ENCODE peak calls at places on chromosomes 7 and 10, in seven cellular contexts. One of them, this sample, is unnamed.

GRCh38 chr10:71530781-71531180 is 134.1 kb downstream of the CDH23 start:
- DNase-seq in heart right ventricle: no peak
- DNase-seq in choroid plexus epithelial cell: no peak
- DNase-seq in Caco-2: no peak
- DNase-seq in AG09319: no peak
- DNase-seq in fibroblast of mammary gland: no peak
- DNase-seq in neural progenitor cell: no peak
- DNase-seq in this sample: no peak

GRCh38 chr7:11317766-11318165 is 344.1 kb downstream of the PHF14 start:
- DNase-seq in choroid plexus epithelial cell: no peak
- DNase-seq in neural progenitor cell: no peak
- DNase-seq in AG09319: no peak
- DNase-seq in heart right ventricle: no peak
- DNase-seq in fibroblast of mammary gland: no peak
- DNase-seq in Caco-2: no peak
- DNase-seq in this sample: no peak

GRCh38 chr10:19325581-19325980 is 277.0 kb downstream of the MALRD1 start:
- DNase-seq in Caco-2: no peak
- DNase-seq in AG09319: no peak
- DNase-seq in neural progenitor cell: no peak
- DNase-seq in choroid plexus epithelial cell: peak; percentile 31
- DNase-seq in heart right ventricle: no peak
- DNase-seq in fibroblast of mammary gland: no peak
- DNase-seq in this sample: no peak

GRCh38 chr10:29804025-29804852 is 169.5 kb upstream of the SVIL start:
- DNase-seq in fibroblast of mammary gland: peak; percentile 94
- DNase-seq in neural progenitor cell: no peak
- DNase-seq in Caco-2: no peak
- DNase-seq in heart right ventricle: no peak
- DNase-seq in AG09319: peak; percentile 42
- DNase-seq in choroid plexus epithelial cell: peak; percentile 79
- DNase-seq in this sample: no peak

GRCh38 chr7:116628971-116629586 is 42.9 kb upstream of the MET start:
- DNase-seq in fibroblast of mammary gland: peak; percentile 47
- DNase-seq in neural progenitor cell: no peak
- DNase-seq in AG09319: no peak
- DNase-seq in choroid plexus epithelial cell: peak; percentile 50
- DNase-seq in Caco-2: no peak
- DNase-seq in heart right ventricle: no peak
- DNase-seq in this sample: no peak

GRCh38 chr7:13055732-13056369 is 368.4 kb downstream of the ARL4A start:
- DNase-seq in AG09319: no peak
- DNase-seq in neural progenitor cell: no peak
- DNase-seq in Caco-2: no peak
- DNase-seq in choroid plexus epithelial cell: no peak
- DNase-seq in fibroblast of mammary gland: no peak
- DNase-seq in heart right ventricle: no peak
- DNase-seq in this sample: no peak

GRCh38 chr10:114000461-114000860 is 43.2 kb upstream of the ADRB1 start:
- DNase-seq in AG09319: no peak
- DNase-seq in heart right ventricle: no peak
- DNase-seq in fibroblast of mammary gland: no peak
- DNase-seq in choroid plexus epithelial cell: no peak
- DNase-seq in neural progenitor cell: no peak
- DNase-seq in Caco-2: no peak
- DNase-seq in this sample: no peak

GRCh38 chr7:65892832-65893231 is 20.0 kb downstream of the VKORC1L1 start:
- DNase-seq in Caco-2: no peak
- DNase-seq in neural progenitor cell: no peak
- DNase-seq in choroid plexus epithelial cell: peak; percentile 65
- DNase-seq in fibroblast of mammary gland: peak; percentile 11
- DNase-seq in heart right ventricle: no peak
- DNase-seq in AG09319: no peak
- DNase-seq in this sample: no peak

GRCh38 chr7:132255084-132255483 is 321.2 kb downstream of the PLXNA4 start:
- DNase-seq in heart right ventricle: no peak
- DNase-seq in fibroblast of mammary gland: no peak
- DNase-seq in neural progenitor cell: no peak
- DNase-seq in choroid plexus epithelial cell: no peak
- DNase-seq in Caco-2: no peak
- DNase-seq in AG09319: no peak
- DNase-seq in this sample: no peak

GRCh38 chr10:122033224-122033926 is 44.4 kb downstream of the TACC2 start:
- DNase-seq in fibroblast of mammary gland: no peak
- DNase-seq in Caco-2: no peak
- DNase-seq in AG09319: no peak
- DNase-seq in choroid plexus epithelial cell: no peak
- DNase-seq in heart right ventricle: no peak
- DNase-seq in neural progenitor cell: no peak
- DNase-seq in this sample: no peak

GRCh38 chr7:83427929-83428328 is 221.0 kb downstream of the SEMA3E start:
- DNase-seq in Caco-2: no peak
- DNase-seq in choroid plexus epithelial cell: peak; percentile 36
- DNase-seq in heart right ventricle: no peak
- DNase-seq in fibroblast of mammary gland: no peak
- DNase-seq in neural progenitor cell: peak; percentile 9
- DNase-seq in AG09319: no peak
- DNase-seq in this sample: no peak

GRCh38 chr7:46932656-46933424 is 649.1 kb downstream of the TNS3 start:
- DNase-seq in AG09319: peak; percentile 93
- DNase-seq in Caco-2: no peak
- DNase-seq in heart right ventricle: no peak
- DNase-seq in choroid plexus epithelial cell: peak; percentile 97
- DNase-seq in fibroblast of mammary gland: peak; percentile 97
- DNase-seq in neural progenitor cell: no peak
- DNase-seq in this sample: no peak
- TF ChIP-seq CTCF in AG09319: peak; percentile 46
- TF ChIP-seq CTCF in Caco-2: no peak
- TF ChIP-seq CTCF in heart right ventricle: peak; percentile 12
- TF ChIP-seq CTCF in choroid plexus epithelial cell: peak; percentile 49
- TF ChIP-seq CTCF in fibroblast of mammary gland: peak; percentile 52
- TF ChIP-seq CTCF in neural progenitor cell: peak; percentile 19
- TF ChIP-seq CTCF in this sample: no peak

GRCh38 chr7:1448958-1449357 is 10.3 kb downstream of the MICALL2 start:
- DNase-seq in fibroblast of mammary gland: no peak
- DNase-seq in Caco-2: no peak
- DNase-seq in choroid plexus epithelial cell: no peak
- DNase-seq in AG09319: no peak
- DNase-seq in neural progenitor cell: no peak
- DNase-seq in heart right ventricle: no peak
- DNase-seq in this sample: no peak
- TF ChIP-seq CTCF in fibroblast of mammary gland: no peak
- TF ChIP-seq CTCF in Caco-2: no peak
- TF ChIP-seq CTCF in choroid plexus epithelial cell: no peak
- TF ChIP-seq CTCF in AG09319: no peak
- TF ChIP-seq CTCF in neural progenitor cell: no peak
- TF ChIP-seq CTCF in heart right ventricle: no peak
- TF ChIP-seq CTCF in this sample: no peak

GRCh38 chr10:27759483-27760281 is 14.1 kb upstream of the MKX start:
- DNase-seq in Caco-2: no peak
- DNase-seq in fibroblast of mammary gland: no peak
- DNase-seq in choroid plexus epithelial cell: no peak
- DNase-seq in neural progenitor cell: peak; percentile 50
- DNase-seq in heart right ventricle: no peak
- DNase-seq in AG09319: no peak
- DNase-seq in this sample: no peak
- TF ChIP-seq CTCF in Caco-2: no peak
- TF ChIP-seq CTCF in fibroblast of mammary gland: no peak
- TF ChIP-seq CTCF in choroid plexus epithelial cell: no peak
- TF ChIP-seq CTCF in neural progenitor cell: no peak
- TF ChIP-seq CTCF in heart right ventricle: no peak
- TF ChIP-seq CTCF in AG09319: peak; percentile 2
- TF ChIP-seq CTCF in this sample: no peak

GRCh38 chr10:47031251-47031952 is 120.2 kb downstream of the PTPN20 start:
- DNase-seq in fibroblast of mammary gland: peak; percentile 53
- DNase-seq in neural progenitor cell: peak; percentile 29
- DNase-seq in heart right ventricle: no peak
- DNase-seq in choroid plexus epithelial cell: no peak
- DNase-seq in AG09319: no peak
- DNase-seq in Caco-2: no peak
- DNase-seq in this sample: peak; percentile 13
- TF ChIP-seq CTCF in fibroblast of mammary gland: peak; percentile 16
- TF ChIP-seq CTCF in neural progenitor cell: peak; percentile 41
- TF ChIP-seq CTCF in heart right ventricle: no peak
- TF ChIP-seq CTCF in choroid plexus epithelial cell: peak; percentile 24
- TF ChIP-seq CTCF in AG09319: peak; percentile 5
- TF ChIP-seq CTCF in Caco-2: no peak
- TF ChIP-seq CTCF in this sample: peak; percentile 11

DNA sequence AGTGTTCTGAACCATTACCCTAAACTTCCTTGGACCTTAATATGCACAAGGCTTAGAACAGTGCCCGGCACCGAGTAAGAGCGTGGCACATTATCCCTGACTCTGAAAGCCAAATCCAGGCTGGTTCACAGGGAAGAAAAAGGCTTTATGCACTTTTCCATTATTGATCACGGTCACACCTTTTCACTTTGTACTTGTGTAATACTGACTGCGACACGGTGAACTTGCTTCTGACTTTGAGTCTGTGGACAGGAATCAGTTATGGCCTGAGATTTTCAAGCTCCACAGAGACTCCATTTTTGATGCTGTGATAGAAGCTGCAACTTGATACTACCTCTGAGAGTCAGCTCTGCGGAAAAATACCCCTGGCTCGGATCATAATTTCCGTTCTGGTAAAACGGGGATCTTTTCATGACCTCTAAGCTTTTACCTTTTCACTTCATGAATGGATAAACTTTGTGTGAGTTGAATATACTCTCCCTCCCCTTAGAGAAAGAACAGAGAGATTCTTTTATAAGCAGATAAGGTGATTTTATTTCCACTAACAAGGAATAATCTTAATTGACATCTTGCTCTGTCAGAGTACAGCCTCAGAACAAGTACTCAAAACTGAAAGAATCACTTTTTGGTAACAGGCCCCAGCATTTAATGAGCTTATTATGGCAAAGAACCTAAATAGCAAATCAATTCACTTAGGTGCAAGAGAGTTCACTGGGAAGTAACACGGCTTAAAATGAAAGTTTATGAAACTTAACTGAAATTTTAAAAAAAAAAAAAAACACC is 88.8 kb downstream of the ELMO1 start:
- DNase-seq in choroid plexus epithelial cell: no peak
- DNase-seq in Caco-2: no peak
- DNase-seq in fibroblast of mammary gland: no peak
- DNase-seq in neural progenitor cell: no peak
- DNase-seq in AG09319: no peak
- DNase-seq in heart right ventricle: no peak
- DNase-seq in this sample: no peak
- TF ChIP-seq CTCF in choroid plexus epithelial cell: no peak
- TF ChIP-seq CTCF in Caco-2: no peak
- TF ChIP-seq CTCF in fibroblast of mammary gland: no peak
- TF ChIP-seq CTCF in neural progenitor cell: no peak
- TF ChIP-seq CTCF in AG09319: no peak
- TF ChIP-seq CTCF in heart right ventricle: no peak
- TF ChIP-seq CTCF in this sample: no peak

GRCh38 chr7:30511494-30511893 is 6.9 kb upstream of the GGCT start:
- DNase-seq in AG09319: no peak
- DNase-seq in fibroblast of mammary gland: no peak
- DNase-seq in choroid plexus epithelial cell: no peak
- DNase-seq in Caco-2: no peak
- DNase-seq in neural progenitor cell: no peak
- DNase-seq in heart right ventricle: no peak
- DNase-seq in this sample: no peak

GRCh38 chr7:30514177-30514576 is 9.5 kb upstream of the GGCT start:
- DNase-seq in choroid plexus epithelial cell: no peak
- DNase-seq in neural progenitor cell: no peak
- DNase-seq in fibroblast of mammary gland: no peak
- DNase-seq in heart right ventricle: no peak
- DNase-seq in Caco-2: no peak
- DNase-seq in AG09319: no peak
- DNase-seq in this sample: no peak

GRCh38 chr7:30510124-30511074 is 5.8 kb upstream of the GGCT start:
- DNase-seq in fibroblast of mammary gland: peak; percentile 64
- DNase-seq in neural progenitor cell: peak; percentile 62
- DNase-seq in AG09319: peak; percentile 8
- DNase-seq in heart right ventricle: no peak
- DNase-seq in Caco-2: peak; percentile 38
- DNase-seq in choroid plexus epithelial cell: peak; percentile 77
- DNase-seq in this sample: peak; percentile 27

GRCh38 chr7:30513762-30514161 is 9.1 kb upstream of the GGCT start:
- DNase-seq in choroid plexus epithelial cell: no peak
- DNase-seq in fibroblast of mammary gland: no peak
- DNase-seq in AG09319: no peak
- DNase-seq in neural progenitor cell: no peak
- DNase-seq in Caco-2: no peak
- DNase-seq in heart right ventricle: no peak
- DNase-seq in this sample: no peak

GRCh38 chr7:30511973-30512662 is 7.5 kb upstream of the GGCT start:
- DNase-seq in Caco-2: no peak
- DNase-seq in AG09319: no peak
- DNase-seq in heart right ventricle: no peak
- DNase-seq in choroid plexus epithelial cell: no peak
- DNase-seq in neural progenitor cell: peak; percentile 31
- DNase-seq in fibroblast of mammary gland: no peak
- DNase-seq in this sample: no peak
- TF ChIP-seq CTCF in Caco-2: no peak
- TF ChIP-seq CTCF in AG09319: no peak
- TF ChIP-seq CTCF in heart right ventricle: no peak
- TF ChIP-seq CTCF in choroid plexus epithelial cell: no peak
- TF ChIP-seq CTCF in neural progenitor cell: no peak
- TF ChIP-seq CTCF in fibroblast of mammary gland: no peak
- TF ChIP-seq CTCF in this sample: no peak

GRCh38 chr10:43667736-43668371 is 19.2 kb upstream of the ZNF32 start:
- DNase-seq in neural progenitor cell: no peak
- DNase-seq in choroid plexus epithelial cell: no peak
- DNase-seq in AG09319: no peak
- DNase-seq in fibroblast of mammary gland: no peak
- DNase-seq in Caco-2: no peak
- DNase-seq in heart right ventricle: no peak
- DNase-seq in this sample: no peak

GRCh38 chr10:43665054-43665453 is 16.4 kb upstream of the ZNF32 start:
- DNase-seq in AG09319: peak; percentile 32
- DNase-seq in neural progenitor cell: no peak
- DNase-seq in heart right ventricle: no peak
- DNase-seq in Caco-2: no peak
- DNase-seq in choroid plexus epithelial cell: no peak
- DNase-seq in fibroblast of mammary gland: peak; percentile 32
- DNase-seq in this sample: no peak

GRCh38 chr10:43666551-43666950 is 17.9 kb upstream of the ZNF32 start:
- DNase-seq in AG09319: no peak
- DNase-seq in neural progenitor cell: no peak
- DNase-seq in fibroblast of mammary gland: no peak
- DNase-seq in choroid plexus epithelial cell: no peak
- DNase-seq in heart right ventricle: no peak
- DNase-seq in Caco-2: no peak
- DNase-seq in this sample: no peak

GRCh38 chr10:43671659-43672555 is 23.2 kb upstream of the ZNF32 start:
- DNase-seq in fibroblast of mammary gland: peak; percentile 75
- DNase-seq in choroid plexus epithelial cell: peak; percentile 76
- DNase-seq in neural progenitor cell: peak; percentile 87
- DNase-seq in AG09319: peak; percentile 59
- DNase-seq in Caco-2: peak; percentile 81
- DNase-seq in heart right ventricle: no peak
- DNase-seq in this sample: peak; percentile 43

DNA sequence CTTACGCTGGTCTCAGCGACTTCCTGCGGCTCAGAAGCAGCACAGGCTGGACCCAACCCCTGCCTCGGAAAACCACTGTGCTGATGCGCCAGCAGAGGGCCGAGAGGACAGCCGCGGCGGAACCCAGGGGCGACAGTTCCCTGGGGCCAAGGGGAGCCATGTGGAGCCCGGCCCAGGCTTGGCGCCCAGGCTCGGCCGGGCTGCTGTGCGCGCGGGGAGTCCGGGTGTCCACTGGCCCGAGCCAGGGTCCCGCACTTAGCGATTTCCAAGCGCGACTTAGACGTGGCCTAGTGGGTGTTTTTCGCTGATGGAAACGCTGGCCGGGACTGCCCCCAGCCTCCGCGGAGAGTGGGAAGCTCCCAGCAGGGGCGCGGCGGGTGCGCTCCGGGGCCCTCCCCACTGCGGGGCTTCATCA is 18.6 kb upstream of the ZNF32 start:
- DNase-seq in Caco-2: no peak
- DNase-seq in neural progenitor cell: peak; percentile 69
- DNase-seq in AG09319: no peak
- DNase-seq in choroid plexus epithelial cell: peak; percentile 40
- DNase-seq in fibroblast of mammary gland: peak; percentile 34
- DNase-seq in heart right ventricle: peak; percentile 49
- DNase-seq in this sample: peak; percentile 41
- TF ChIP-seq CTCF in Caco-2: no peak
- TF ChIP-seq CTCF in neural progenitor cell: peak; percentile 55
- TF ChIP-seq CTCF in AG09319: peak; percentile 46
- TF ChIP-seq CTCF in choroid plexus epithelial cell: peak; percentile 58
- TF ChIP-seq CTCF in fibroblast of mammary gland: peak; percentile 38
- TF ChIP-seq CTCF in heart right ventricle: peak; percentile 36
- TF ChIP-seq CTCF in this sample: peak; percentile 41

This sample was measured in glutamatergic neuron.